ENCODE peak calls at places on chromosome 1, in six cellular contexts. S is caudate nucleus, W is EH, K is HFF-Myc, X is T-helper 2 cell, U is KBM-7. Q is an unnamed sample.

GRCh38 chr1:208158640-208159541 is 85.3 kb downstream of the PLXNA2 start:
- DNase-seq in S (no peak), W (peak; percentile 31), K (no peak), X (no peak), U (no peak), Q (no peak)

GRCh38 chr1:30525980-30526651 is 197.3 kb downstream of the MATN1 start:
- DNase-seq in S (no peak), W (peak; percentile 90), K (peak; percentile 52), X (no peak), U (no peak), Q (no peak)

GRCh38 chr1:231040019-231040799 is at the start of gene FAM89A:
- DNase-seq in S (peak; percentile 61), W (peak; percentile 48), K (no peak), X (peak; percentile 46), U (peak; percentile 7), Q (peak; percentile 64)

GRCh38 chr1:238469146-238469601 is 578.5 kb upstream of the ZP4 start:
- DNase-seq in S (no peak), W (peak; percentile 29), K (no peak), X (no peak), U (no peak), Q (no peak)

GRCh38 chr1:11714831-11715574 is 20.9 kb upstream of the AGTRAP start:
- DNase-seq in S (no peak), W (no peak), K (no peak), X (no peak), U (no peak), Q (no peak)

GRCh38 chr1:153122831-153123421 is 9.6 kb upstream of the SPRR2F start:
- DNase-seq in S (no peak), W (no peak), K (no peak), X (no peak), U (no peak), Q (no peak)

GRCh38 chr1:154765970-154766369 is 104.1 kb downstream of the KCNN3 start:
- DNase-seq in S (no peak), W (peak; percentile 46), K (no peak), X (no peak), U (peak; percentile 35), Q (no peak)

GRCh38 chr1:168942165-168942564 is 164.3 kb upstream of the ATP1B1 start:
- DNase-seq in S (no peak), W (no peak), K (no peak), X (no peak), U (no peak), Q (no peak)